ENCODE peak calls at places on chromosomes 2 and 18, in four cellular contexts. L is globus pallidus, V is C1 segment of cervical spinal cord, W is stomach. K is an unnamed sample.

GRCh38 chr18:47036298-47036874 is 965 bp upstream of the ELOA2 start:
- DNase-seq in W (no peak), V (no peak), L (no peak), K (no peak)

GRCh38 chr2:190835303-190835930 is 45.2 kb upstream of the GLS start:
- DNase-seq in V (no peak), W (no peak), L (no peak), K (no peak)

GRCh38 chr2:26672818-26673393 is 19.6 kb upstream of the KCNK3 start:
- DNase-seq in V (no peak), L (no peak), W (no peak), K (no peak)

GRCh38 chr18:79866889-79867574 is 69.3 kb downstream of the KCNG2 start:
- DNase-seq in L (no peak), V (no peak), W (no peak), K (no peak)

GRCh38 chr2:54595999-54596903 is 127.2 kb upstream of the EML6 start:
- DNase-seq in L (no peak), V (no peak), W (no peak), K (no peak)

GRCh38 chr2:238861766-238862315 is 14.0 kb downstream of the TWIST2 start:
- DNase-seq in W (no peak), L (no peak), V (no peak), K (no peak)

GRCh38 chr2:144515425-144515693 is 4.6 kb downstream of the ZEB2 start:
- DNase-seq in W (no peak), V (no peak), L (peak), K (no peak)

GRCh38 chr2:235045336-235045972 is 93.6 kb downstream of the SH3BP4 start:
- DNase-seq in W (peak), V (no peak), L (no peak), K (no peak)

GRCh38 chr2:26915316-26915715 is 55.1 kb upstream of the MAPRE3 start:
- DNase-seq in W (no peak), L (no peak), V (no peak), K (no peak)

GRCh38 chr2:37894047-37894446 is 31.0 kb upstream of the RMDN2 start:
- DNase-seq in L (no peak), V (no peak), W (no peak), K (no peak)

GRCh38 chr2:126722081-126722480 is 66.1 kb downstream of the GYPC start:
- DNase-seq in W (no peak), L (no peak), V (no peak), K (no peak)

GRCh38 chr2:43144265-43144664 is 82.1 kb downstream of the ZFP36L2 start:
- DNase-seq in W (no peak), V (no peak), L (no peak), K (no peak)

GRCh38 chr2:100767224-100767653 is 52.7 kb upstream of the NPAS2 start:
- DNase-seq in L (no peak), W (no peak), V (no peak), K (no peak)

GRCh38 chr2:11093467-11093866 is 61.8 kb upstream of the SLC66A3 start:
- DNase-seq in L (no peak), V (no peak), W (no peak), K (no peak)

GRCh38 chr2:219541611-219542180 is 1.9 kb downstream of the CHPF start:
- DNase-seq in W (peak), L (peak), V (peak), K (peak)

GRCh38 chr2:142557391-142557790 is 320.1 kb upstream of the KYNU start:
- DNase-seq in V (no peak), W (no peak), L (peak), K (no peak)

GRCh38 chr2:110840508-110840907 is 108.1 kb downstream of the ACOXL start:
- DNase-seq in V (no peak), L (no peak), W (no peak), K (no peak)

GRCh38 chr2:208501217-208501616 is 94.6 kb downstream of the PTH2R start:
- DNase-seq in V (no peak), W (no peak), L (no peak), K (no peak)

GRCh38 chr18:63505566-63506335 is 29.0 kb downstream of the SERPINB5 start:
- DNase-seq in V (no peak), W (no peak), L (no peak), K (no peak)

GRCh38 chr2:198376677-198377076 is 572.3 kb downstream of the PLCL1 start:
- DNase-seq in V (no peak), L (no peak), W (no peak), K (no peak)

GRCh38 chr18:48163184-48164095 is 233.0 kb upstream of the SMAD2 start:
- DNase-seq in V (no peak), W (no peak), L (no peak), K (no peak)

GRCh38 chr2:45964226-45964841 is 312.9 kb downstream of the PRKCE start:
- DNase-seq in V (peak), L (no peak), W (peak), K (peak)

GRCh38 chr2:229921101-229921891 is 513 bp downstream of the TRIP12 start:
- DNase-seq in V (peak), L (peak), W (peak), K (peak)

GRCh38 chr18:50080932-50081560 is 113.9 kb downstream of the MYO5B start:
- DNase-seq in L (no peak), W (no peak), V (no peak), K (no peak)

GRCh38 chr2:974054-974453 is 23.4 kb downstream of the SNTG2 start:
- DNase-seq in V (no peak), W (no peak), L (no peak), K (no peak)

GRCh38 chr2:58449286-58450010 is 208.3 kb upstream of the FANCL start:
- DNase-seq in L (peak), W (no peak), V (no peak), K (peak)

GRCh38 chr2:209536363-209536762 is 112.5 kb downstream of the MAP2 start:
- DNase-seq in W (no peak), L (no peak), V (no peak), K (no peak)

GRCh38 chr2:68295523-68295922 is 24.2 kb downstream of the CNRIP1 start:
- DNase-seq in L (no peak), W (no peak), V (no peak), K (no peak)

GRCh38 chr2:174716785-174717184 is 47.5 kb downstream of the CHRNA1 start:
- DNase-seq in W (no peak), L (no peak), V (no peak), K (no peak)

GRCh38 chr2:27245620-27246019 is 17.2 kb downstream of the SLC30A3 start:
- DNase-seq in L (no peak), W (no peak), V (no peak), K (no peak)

GRCh38 chr2:9990735-9991134 is 39.2 kb downstream of the GRHL1 start:
- DNase-seq in L (no peak), W (no peak), V (no peak), K (no peak)

GRCh38 chr2:5788447-5788846 is 96.3 kb downstream of the SOX11 start:
- DNase-seq in L (no peak), V (no peak), W (no peak), K (no peak)

GRCh38 chr18:8813621-8814020 is 108.3 kb downstream of the MTCL1 start:
- DNase-seq in L (no peak), W (no peak), V (no peak), K (no peak)

GRCh38 chr2:85248741-85249524 is 78.9 kb downstream of the TGOLN2 start:
- DNase-seq in W (no peak), L (no peak), V (no peak), K (peak)

GRCh38 chr2:161825429-161825828 is 201.2 kb downstream of the SLC4A10 start:
- DNase-seq in V (no peak), W (no peak), L (no peak), K (no peak)

GRCh38 chr18:44548291-44549221 is 132.1 kb upstream of the SETBP1 start:
- DNase-seq in V (no peak), L (no peak), W (no peak), K (no peak)

K was measured in NCI-H1694 treated with DMSO at 0.1 percent for 48 hours.